ENCODE peak calls at places on chromosomes 5 and 9, in five cellular contexts. F is Panc1; L is naive thymus-derived CD8-positive, alpha-beta T cell; B is MCF 10A; P is AG04449. R is an unnamed sample.

GRCh38 chr9:101083451-101083850 is 54.9 kb downstream of the PLPPR1 start:
- DNase-seq in F (no peak), L (no peak), B (no peak), P (no peak), R (no peak)

GRCh38 chr5:59003641-59004040 is 420.8 kb downstream of the RAB3C start:
- DNase-seq in F (no peak), L (no peak), B (no peak), P (no peak), R (no peak)

GRCh38 chr5:143124593-143124992 is 278.9 kb downstream of the NR3C1 start:
- DNase-seq in F (no peak), L (no peak), B (no peak), P (no peak), R (no peak)

GRCh38 chr9:1941989-1942388 is 73.2 kb upstream of the SMARCA2 start:
- DNase-seq in F (no peak), L (no peak), B (no peak), P (no peak), R (no peak)

GRCh38 chr9:15317836-15318235 is 10.8 kb upstream of the TTC39B start:
- DNase-seq in F (no peak), L (no peak), B (no peak), P (no peak), R (no peak)

GRCh38 chr5:74641778-74642542 is 1.4 kb upstream of the ENC1 start:
- DNase-seq in F (peak), L (no peak), B (peak), P (peak), R (no peak)

GRCh38 chr9:109315889-109316640 is 4.8 kb downstream of the EPB41L4B start:
- DNase-seq in F (peak), L (no peak), B (peak), P (no peak), R (no peak)

GRCh38 chr5:156949424-156949823 is 13.6 kb downstream of the TIMD4 start:
- DNase-seq in F (no peak), L (no peak), B (no peak), P (no peak), R (no peak)

GRCh38 chr9:21252727-21253547 is 13.1 kb upstream of the IFNA14 start:
- DNase-seq in F (peak), L (no peak), B (peak), P (no peak), R (no peak)

GRCh38 chr5:71924325-71924724 is 182.9 kb upstream of the MAP1B start:
- DNase-seq in F (no peak), L (no peak), B (peak), P (no peak), R (no peak)

GRCh38 chr9:121201045-121201737 is 478 bp downstream of the RAB14 start:
- DNase-seq in F (no peak), L (peak), B (peak), P (no peak), R (peak)

R was measured in activated B cell treated with CpG ODN at 0.5 μM for 24 hours.